ENCODE peak calls at places on chromosomes 16 and 17, in six cellular contexts. X, H, W, T, M and P are unnamed samples.

GRCh38 chr16:3182608-3183444 is 5.2 kb upstream of the OR1F1 start:
- DNase-seq in X (no peak), H (no peak), W (no peak), T (no peak), M (peak), P (no peak)

GRCh38 chr17:14038206-14038605 is 31.1 kb upstream of the COX10 start:
- DNase-seq in X (no peak), H (no peak), W (no peak), T (no peak), M (no peak), P (no peak)

GRCh38 chr16:80993293-80993691 is 13.4 kb downstream of the CMC2 start:
- DNase-seq in X (no peak), H (peak), W (no peak), T (no peak), M (no peak), P (no peak)

GRCh38 chr17:37476431-37477130 is 13.1 kb upstream of the DUSP14 start:
- DNase-seq in X (no peak), H (no peak), W (peak), T (no peak), M (no peak), P (peak)

GRCh38 chr16:49414651-49415050 is 41.0 kb downstream of the C16orf78 start:
- DNase-seq in X (no peak), H (no peak), W (no peak), T (no peak), M (no peak), P (no peak)

GRCh38 chr17:59423137-59423703 is 91.8 kb downstream of the YPEL2 start:
- DNase-seq in X (peak), H (peak), W (no peak), T (no peak), M (peak), P (no peak)

GRCh38 chr17:17698371-17698770 is 17.1 kb downstream of the RAI1 start:
- DNase-seq in X (no peak), H (no peak), W (no peak), T (no peak), M (no peak), P (no peak)

GRCh38 chr17:9487406-9487805 is 88.2 kb downstream of the STX8 start:
- DNase-seq in X (no peak), H (no peak), W (no peak), T (no peak), M (no peak), P (no peak)

GRCh38 chr17:14301279-14301760 is 439 bp downstream of the HS3ST3B1 start:
- DNase-seq in X (no peak), H (no peak), W (no peak), T (no peak), M (no peak), P (no peak)

GRCh38 chr16:83554096-83554495 is 253.7 kb upstream of the HSBP1 start:
- DNase-seq in X (no peak), H (no peak), W (no peak), T (no peak), M (no peak), P (no peak)

GRCh38 chr17:32755045-32755805 is 121.7 kb downstream of the MYO1D start:
- DNase-seq in X (no peak), H (no peak), W (no peak), T (no peak), M (no peak), P (no peak)

GRCh38 chr16:58931436-58931835 is 197.3 kb upstream of the GOT2 start:
- DNase-seq in X (no peak), H (no peak), W (no peak), T (no peak), M (no peak), P (no peak)

GRCh38 chr16:89122322-89122831 is 28.7 kb downstream of the ACSF3 start:
- DNase-seq in X (no peak), H (no peak), W (peak), T (no peak), M (no peak), P (no peak)

GRCh38 chr16:80759419-80760162 is 44.8 kb downstream of the CDYL2 start:
- DNase-seq in X (no peak), H (no peak), W (no peak), T (no peak), M (no peak), P (no peak)

GRCh38 chr17:65537845-65538678 is 23.4 kb downstream of the AXIN2 start:
- DNase-seq in X (no peak), H (no peak), W (no peak), T (no peak), M (no peak), P (no peak)

GRCh38 chr17:10360578-10360977 is 12.2 kb downstream of the MYH13 start:
- DNase-seq in X (no peak), H (no peak), W (no peak), T (no peak), M (no peak), P (no peak)

GRCh38 chr16:73949574-73950348 is 346.9 kb upstream of the PSMD7 start:
- DNase-seq in X (no peak), H (no peak), W (peak), T (no peak), M (no peak), P (peak)

DNA sequence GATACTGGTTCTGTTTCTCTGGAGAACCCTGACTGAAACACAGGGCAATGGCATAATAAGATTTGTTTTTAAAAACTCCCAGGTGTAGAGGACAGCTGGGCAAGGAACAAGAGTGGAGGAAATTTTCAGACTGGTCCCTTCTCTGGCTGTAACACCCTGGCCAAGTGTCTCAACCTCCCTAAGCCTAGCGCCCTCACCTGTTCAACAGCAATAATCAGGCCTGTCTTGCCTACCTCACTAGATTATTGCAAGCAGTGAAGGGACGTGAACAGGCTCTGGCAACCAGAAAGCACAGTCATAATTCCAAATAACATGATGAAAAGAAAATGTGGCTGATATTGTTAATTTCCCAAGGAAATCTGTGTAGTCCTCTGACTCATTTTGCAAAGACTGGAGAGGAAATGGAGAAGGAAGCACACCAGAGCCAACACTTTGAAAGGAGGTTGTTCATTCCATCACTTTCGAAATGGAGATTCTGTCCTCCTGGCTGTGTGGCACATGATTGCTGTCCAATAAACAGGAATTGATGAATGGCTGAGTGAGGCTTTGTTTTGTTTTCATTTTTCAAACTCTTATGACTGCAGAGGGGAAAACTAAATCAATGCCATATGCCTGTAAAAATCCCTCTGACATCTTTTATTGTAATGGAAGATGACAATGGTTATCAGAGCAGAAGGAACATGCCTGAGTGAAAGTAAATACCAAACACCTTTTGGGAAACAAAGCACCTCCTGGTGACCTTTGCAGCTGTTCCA is 87.4 kb upstream of the HLF start:
- DNase-seq in X (no peak), H (no peak), W (no peak), T (no peak), M (peak), P (no peak)
- TF ChIP-seq CTCF in X (no peak), H (no peak), W (no peak), T (no peak), M (peak), P (no peak)

GRCh38 chr16:85984211-85984880 is 85.4 kb downstream of the IRF8 start:
- DNase-seq in X (no peak), H (no peak), W (no peak), T (peak), M (no peak), P (no peak)
- H3K4me3 ChIP-seq in X (no peak), H (no peak), W (no peak), T (no peak), M (no peak), P (no peak)

GRCh38 chr17:31534223-31534888 is 142.9 kb downstream of the RAB11FIP4 start:
- DNase-seq in X (no peak), H (no peak), W (no peak), T (no peak), M (no peak), P (no peak)

GRCh38 chr17:31531336-31532160 is 140.1 kb downstream of the RAB11FIP4 start:
- DNase-seq in X (no peak), H (no peak), W (no peak), T (no peak), M (no peak), P (no peak)

GRCh38 chr17:31533546-31534155 is 142.2 kb downstream of the RAB11FIP4 start:
- DNase-seq in X (peak), H (peak), W (no peak), T (no peak), M (peak), P (no peak)

GRCh38 chr17:31532161-31532515 is 140.7 kb downstream of the RAB11FIP4 start:
- DNase-seq in X (no peak), H (no peak), W (no peak), T (no peak), M (no peak), P (no peak)

DNA sequence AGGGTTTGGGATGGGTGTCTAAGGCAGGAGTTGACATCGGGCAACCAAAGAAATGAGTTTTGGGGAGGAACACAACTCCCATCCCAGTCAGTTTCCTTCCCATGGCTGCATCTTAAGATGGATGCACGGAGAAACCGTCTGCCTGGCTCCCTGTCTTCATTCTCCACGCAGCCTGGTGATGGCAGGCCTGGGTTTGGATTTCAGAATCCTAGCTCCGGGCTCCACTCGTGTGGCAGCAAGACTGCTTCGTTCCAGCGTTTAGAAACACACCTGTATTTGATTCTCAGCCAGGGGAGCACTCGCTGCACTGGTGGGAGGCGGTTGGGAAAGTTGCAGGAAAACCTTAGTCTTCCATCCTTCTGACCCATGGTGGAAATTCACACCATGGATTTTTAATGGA is 141.1 kb downstream of the RAB11FIP4 start:
- DNase-seq in X (no peak), H (no peak), W (no peak), T (no peak), M (no peak), P (no peak)
- TF ChIP-seq POLR2A in X (no peak), H (no peak), W (no peak), T (no peak), M (no peak), P (no peak)

GRCh38 chr17:21214777-21215541 is 998 bp upstream of the TMEM11 start:
- DNase-seq in X (no peak), H (no peak), W (no peak), T (no peak), M (no peak), P (no peak)

GRCh38 chr17:21213491-21214014 is 408 bp downstream of the TMEM11 start:
- DNase-seq in X (no peak), H (peak), W (no peak), T (no peak), M (peak), P (no peak)

GRCh38 chr17:21213005-21213404 is 956 bp downstream of the TMEM11 start:
- DNase-seq in X (no peak), H (no peak), W (no peak), T (no peak), M (no peak), P (no peak)

GRCh38 chr17:21215935-21216334 is 2.0 kb upstream of the TMEM11 start:
- DNase-seq in X (no peak), H (no peak), W (no peak), T (no peak), M (no peak), P (no peak)

DNA sequence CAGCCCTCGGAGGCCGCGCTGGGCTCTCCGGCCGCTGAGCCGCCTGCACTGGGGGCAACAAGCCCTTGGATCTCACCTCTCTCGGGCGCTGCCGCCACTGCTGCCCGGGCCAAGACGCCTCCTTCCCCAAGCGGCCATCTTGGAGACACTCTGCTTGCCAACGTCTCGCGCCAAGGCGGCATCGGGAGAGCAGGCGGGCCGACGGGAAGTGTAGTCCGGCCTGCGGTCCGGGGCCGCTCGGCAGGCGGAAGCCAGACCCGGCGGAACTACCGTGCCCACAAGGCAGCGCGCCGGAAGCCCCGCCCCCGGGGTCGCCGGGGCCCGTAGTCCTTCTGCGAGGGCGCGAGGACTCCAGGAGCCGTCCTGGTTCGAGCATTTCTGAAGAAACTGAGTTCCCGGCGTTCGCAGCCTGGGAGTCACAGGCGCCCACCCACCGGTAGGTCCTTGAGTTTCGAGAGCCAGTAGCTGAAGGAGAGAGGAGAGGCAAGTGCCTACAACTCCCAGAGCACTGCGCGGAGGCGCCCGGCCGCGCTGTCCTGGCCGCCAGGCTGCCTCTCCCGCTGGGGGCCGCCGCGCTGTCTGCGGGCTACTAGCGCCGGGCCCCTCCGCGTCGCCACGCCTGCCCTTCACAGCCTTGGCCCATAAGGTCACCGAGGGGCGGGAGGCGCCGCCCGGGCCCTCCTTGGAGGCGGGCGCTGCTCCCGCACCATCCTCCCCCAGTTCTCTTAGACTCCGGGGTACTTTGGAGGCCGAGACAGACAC is at the start of gene TMEM11:
- DNase-seq in X (peak), H (peak), W (peak), T (peak), M (peak), P (peak)
- TF ChIP-seq CTCF in X (no peak), H (no peak), W (peak), T (no peak), M (peak), P (no peak)